ENCODE peak calls at places on chromosome 17, in four cellular contexts. Z is OCI-LY7, F is neural progenitor cell, U is GM23248. P is an unnamed sample. For H3K4me1, the result is how much of the 10 kb centered on the place peaks cover.

GRCh38 chr17:31825961-31826691 is 32.9 kb downstream of the COPRS start:
- DNase-seq in Z (no peak), U (peak), F (no peak), P (peak)

GRCh38 chr17:14301761-14302401 is 1.0 kb downstream of the HS3ST3B1 start:
- DNase-seq in Z (peak), U (peak), F (peak), P (no peak)

GRCh38 chr17:82236142-82236971 is 7.5 kb downstream of the SLC16A3 start:
- DNase-seq in U (peak), F (peak), Z (peak), P (peak)

GRCh38 chr17:49646391-49647255 is 31.3 kb downstream of the SPOP start:
- DNase-seq in Z (no peak), F (no peak), U (peak), P (peak)

GRCh38 chr17:49715221-49715620 is 7.5 kb upstream of the SLC35B1 start:
- DNase-seq in Z (no peak), F (no peak), U (no peak), P (no peak)

GRCh38 chr17:50186661-50187402 is 14.6 kb downstream of the COL1A1 start:
- DNase-seq in F (no peak), U (peak), Z (no peak), P (no peak)

GRCh38 chr17:3688852-3689261 is 7.1 kb downstream of the P2RX5 start:
- DNase-seq in F (peak), U (no peak), Z (no peak), P (no peak)

GRCh38 chr17:43832976-43833829 is at the start of gene MPP3:
- DNase-seq in U (peak), Z (no peak), F (peak), P (peak)

GRCh38 chr17:77110006-77110374 is 30.8 kb upstream of the SEC14L1 start:
- DNase-seq in U (peak), Z (peak), F (peak), P (peak)

GRCh38 chr17:82668631-82669099 is 20.4 kb upstream of the WDR45B start:
- DNase-seq in F (peak), U (peak), Z (peak), P (peak)

GRCh38 chr17:75571197-75571884 is 16.3 kb upstream of the MYO15B start:
- DNase-seq in F (no peak), Z (peak), U (no peak), P (no peak)

GRCh38 chr17:73399056-73399455 is 87.3 kb upstream of the CDC42EP4 start:
- DNase-seq in Z (no peak), F (no peak), U (no peak), P (no peak)

GRCh38 chr17:82933006-82933310 is 93.1 kb upstream of the ZNF750 start:
- DNase-seq in F (no peak), U (no peak), Z (no peak), P (no peak)

GRCh38 chr17:28524476-28525415 is 18.6 kb downstream of the FOXN1 start:
- DNase-seq in Z (no peak), F (no peak), U (peak), P (peak)

GRCh38 chr17:33922971-33923370 is 332.1 kb upstream of the CCL2 start:
- DNase-seq in F (no peak), Z (no peak), U (no peak), P (no peak)

GRCh38 chr17:50076591-50077235 is 18.4 kb upstream of the PDK2 start:
- DNase-seq in U (no peak), Z (no peak), F (peak), P (no peak)

GRCh38 chr17:75365009-75365930 is 40.2 kb downstream of the GRB2 start:
- DNase-seq in F (peak), U (no peak), Z (peak), P (no peak)

GRCh38 chr17:9150407-9151090 is 129.2 kb downstream of the NTN1 start:
- DNase-seq in F (peak), Z (no peak), U (peak), P (no peak)

GRCh38 chr17:60792250-60792898 is 114.7 kb downstream of the BCAS3 start:
- DNase-seq in U (peak), Z (no peak), F (no peak), P (no peak)

GRCh38 chr17:68054296-68054900 is 18.9 kb downstream of the KPNA2 start:
- DNase-seq in U (peak), Z (no peak), F (no peak), P (no peak)

GRCh38 chr17:79633154-79633553 is 22.3 kb upstream of the RBFOX3 start:
- DNase-seq in U (no peak), Z (no peak), F (no peak), P (no peak)

DNA sequence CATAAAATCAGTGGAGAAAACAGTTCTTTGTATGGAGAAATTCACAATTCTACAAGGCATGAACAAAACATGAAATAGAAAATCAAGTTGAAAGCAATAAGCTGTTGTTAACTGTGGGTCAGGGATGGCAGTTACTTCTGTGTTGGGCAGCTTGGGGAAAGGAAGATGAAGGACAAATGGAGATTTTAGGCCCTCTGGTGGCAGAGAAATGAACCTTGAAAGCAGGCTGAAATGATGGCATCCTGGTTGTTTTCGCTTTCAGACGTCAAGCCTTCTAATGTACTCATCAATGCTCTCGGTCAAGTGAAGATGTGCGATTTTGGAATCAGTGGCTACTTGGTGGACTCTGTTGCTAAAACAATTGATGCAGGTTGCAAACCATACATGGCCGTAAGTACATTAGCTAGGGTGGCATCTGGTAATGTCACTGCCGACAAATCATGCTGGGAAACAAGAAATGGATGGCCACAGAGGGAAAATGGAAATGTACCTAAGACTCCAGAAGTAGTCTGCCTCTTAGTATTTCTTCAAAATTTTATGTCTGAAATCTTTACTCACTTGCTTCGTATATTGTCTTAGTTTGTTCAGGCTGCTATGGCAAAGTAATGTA is 108.9 kb downstream of the MAP2K6 start:
- DNase-seq in U (peak), Z (peak), F (peak), P (peak)
- TF ChIP-seq EZH2phosphoT487 in U (no peak), Z (no peak), F (no peak), P (no peak)

GRCh38 chr17:29728490-29728889 is 105.8 kb upstream of the CORO6 start:
- DNase-seq in F (no peak), Z (no peak), U (no peak), P (no peak)

GRCh38 chr17:29722411-29723198 is 99.9 kb upstream of the CORO6 start:
- DNase-seq in U (peak), Z (peak), F (no peak), P (no peak)

GRCh38 chr17:29731589-29731929 is 108.8 kb upstream of the CORO6 start:
- DNase-seq in U (no peak), Z (no peak), F (no peak), P (no peak)

GRCh38 chr17:29723283-29724047 is 100.8 kb upstream of the CORO6 start:
- DNase-seq in Z (peak), U (no peak), F (no peak), P (no peak)

DNA sequence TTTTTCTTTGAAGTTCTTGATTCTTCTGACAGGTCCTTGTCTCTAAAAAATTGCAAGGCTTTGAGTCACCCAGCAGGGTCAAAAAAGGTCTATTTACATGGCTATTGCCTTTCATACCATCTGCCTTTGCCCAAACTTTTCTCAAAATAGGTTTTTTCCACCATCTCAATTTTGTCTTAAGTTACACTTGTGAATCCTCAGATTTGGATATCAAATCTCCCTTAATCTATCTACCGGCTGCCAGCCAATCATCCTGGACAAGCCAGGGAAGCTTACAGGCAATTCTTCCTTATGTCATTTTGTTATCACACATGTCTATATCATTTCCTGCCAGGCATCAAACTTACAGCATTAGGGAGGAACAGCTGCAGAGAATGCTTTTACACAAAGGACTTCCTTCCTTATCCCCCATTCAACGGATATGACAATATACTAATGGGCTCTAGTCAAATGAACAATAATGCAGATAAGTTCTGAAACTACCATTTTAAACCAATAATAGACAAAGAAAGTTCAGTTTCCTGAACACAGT is 104.1 kb upstream of the CORO6 start:
- DNase-seq in U (peak), F (no peak), Z (peak), P (peak)
- H3K4me1 ChIP-seq in U (under half), F (under half), Z (half or more), P (under half)

GRCh38 chr17:1239210-1239609 is 31.0 kb upstream of the BHLHA9 start:
- DNase-seq in Z (no peak), F (no peak), U (no peak), P (no peak)

GRCh38 chr17:1244606-1245012 is 25.6 kb upstream of the BHLHA9 start:
- DNase-seq in F (no peak), Z (no peak), U (peak), P (no peak)

GRCh38 chr17:1237471-1237870 is 32.8 kb upstream of the BHLHA9 start:
- DNase-seq in U (no peak), Z (no peak), F (no peak), P (no peak)

DNA sequence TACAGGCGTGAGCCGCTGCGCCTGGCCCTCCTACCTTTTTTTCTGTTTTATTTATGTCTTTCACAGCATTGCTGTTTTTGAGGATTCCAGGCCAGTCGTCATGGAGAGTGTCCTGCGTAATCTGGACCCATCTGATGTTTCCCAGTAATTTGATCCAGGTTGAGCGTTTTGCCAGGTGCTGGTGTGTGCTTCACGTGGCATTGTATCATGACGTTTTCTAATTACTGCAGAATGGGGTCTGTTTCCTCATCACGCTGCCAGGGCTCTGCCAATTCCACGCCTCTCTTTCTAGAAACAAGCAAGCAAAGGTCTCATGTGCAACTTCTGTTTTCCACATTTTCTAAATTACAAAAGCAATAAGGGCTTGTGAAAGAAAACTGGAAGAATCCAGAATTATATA is 28.3 kb upstream of the BHLHA9 start:
- DNase-seq in U (peak), F (no peak), Z (no peak), P (no peak)
- TF ChIP-seq EZH2phosphoT487 in U (no peak), F (no peak), Z (no peak), P (no peak)

GRCh38 chr17:44907696-44908470 is 7.4 kb downstream of the GFAP start:
- DNase-seq in Z (no peak), U (no peak), F (no peak), P (no peak)
- H3K4me1 ChIP-seq in Z (under half), U (under half), F (under half), P (under half)

P was measured in PC-3.